ENCODE peak calls at places on chromosomes 16 and 17, in six cellular contexts. S is H9, N is neuronal stem cell, P is mesendoderm, E is IMR-90, X is H1. R is an unnamed sample. For H3K27me3, the result is how much of the 10 kb centered on the place peaks cover.

GRCh38 chr17:8122391-8122922 is 1.4 kb downstream of the HES7 start:
- DNase-seq in S (peak), N (no peak), P (peak), E (peak), X (no peak), R (peak)

GRCh38 chr16:84845496-84846002 is 25.8 kb downstream of the CRISPLD2 start:
- DNase-seq in S (peak), N (no peak), P (no peak), E (no peak), X (no peak), R (no peak)

GRCh38 chr17:44738214-44738906 is 20.4 kb upstream of the ADAM11 start:
- DNase-seq in S (no peak), N (no peak), P (no peak), E (peak), X (no peak), R (peak)

GRCh38 chr16:49557070-49557446 is 183.5 kb downstream of the C16orf78 start:
- DNase-seq in S (peak), N (peak), P (peak), E (no peak), X (peak), R (no peak)

GRCh38 chr17:27081002-27081638 is 212.8 kb upstream of the WSB1 start:
- DNase-seq in S (no peak), N (no peak), P (no peak), E (no peak), X (no peak), R (no peak)

GRCh38 chr16:28497861-28498599 is 3.6 kb downstream of the APOBR start:
- DNase-seq in S (no peak), N (no peak), P (no peak), E (no peak), X (no peak), R (no peak)

GRCh38 chr17:69358688-69359596 is 32.0 kb upstream of the ABCA5 start:
- DNase-seq in S (peak), N (peak), P (peak), E (no peak), X (peak), R (no peak)

GRCh38 chr16:13795131-13795530 is 124.8 kb upstream of the ERCC4 start:
- DNase-seq in S (no peak), N (no peak), P (no peak), E (no peak), X (no peak), R (no peak)

GRCh38 chr16:74169687-74170522 is 126.7 kb upstream of the PSMD7 start:
- DNase-seq in S (no peak), N (no peak), P (no peak), E (peak), X (no peak), R (peak)

GRCh38 chr17:9361572-9361955 is 214.1 kb downstream of the STX8 start:
- DNase-seq in S (no peak), N (no peak), P (no peak), E (no peak), X (no peak), R (no peak)

GRCh38 chr17:2800367-2800766 is 4.1 kb downstream of the RAP1GAP2 start:
- DNase-seq in S (no peak), N (no peak), P (no peak), E (no peak), X (no peak), R (no peak)

GRCh38 chr17:31702040-31702439 is 157.0 kb downstream of the COPRS start:
- DNase-seq in S (no peak), N (no peak), P (no peak), E (no peak), X (no peak), R (no peak)

GRCh38 chr16:12092347-12092882 is 115.9 kb downstream of the SNX29 start:
- DNase-seq in S (no peak), N (no peak), P (no peak), E (peak), X (no peak), R (peak)

GRCh38 chr17:82865274-82865673 is 25.5 kb upstream of the ZNF750 start:
- DNase-seq in S (no peak), N (no peak), P (no peak), E (no peak), X (no peak), R (no peak)

GRCh38 chr17:48542114-48542955 is 2.6 kb downstream of the HOXB2 start:
- DNase-seq in S (no peak), N (no peak), P (no peak), E (peak), X (no peak), R (peak)

GRCh38 chr17:81731271-81731670 is 19.2 kb downstream of the SLC25A10 start:
- DNase-seq in S (no peak), N (no peak), P (no peak), E (peak), X (no peak), R (peak)

GRCh38 chr17:49890077-49890821 is 42.4 kb upstream of the TAC4 start:
- DNase-seq in S (peak), N (no peak), P (peak), E (no peak), X (no peak), R (no peak)

GRCh38 chr17:8151641-8152111 is 528 bp downstream of the PER1 start:
- DNase-seq in S (peak), N (no peak), P (peak), E (peak), X (no peak), R (no peak)

GRCh38 chr17:4934173-4934979 is 2.3 kb downstream of the GP1BA start:
- DNase-seq in S (peak), N (no peak), P (peak), E (peak), X (no peak), R (peak)

GRCh38 chr16:7268182-7268581 is 64.5 kb upstream of the RBFOX1 start:
- DNase-seq in S (peak), N (peak), P (peak), E (no peak), X (peak), R (no peak)

DNA sequence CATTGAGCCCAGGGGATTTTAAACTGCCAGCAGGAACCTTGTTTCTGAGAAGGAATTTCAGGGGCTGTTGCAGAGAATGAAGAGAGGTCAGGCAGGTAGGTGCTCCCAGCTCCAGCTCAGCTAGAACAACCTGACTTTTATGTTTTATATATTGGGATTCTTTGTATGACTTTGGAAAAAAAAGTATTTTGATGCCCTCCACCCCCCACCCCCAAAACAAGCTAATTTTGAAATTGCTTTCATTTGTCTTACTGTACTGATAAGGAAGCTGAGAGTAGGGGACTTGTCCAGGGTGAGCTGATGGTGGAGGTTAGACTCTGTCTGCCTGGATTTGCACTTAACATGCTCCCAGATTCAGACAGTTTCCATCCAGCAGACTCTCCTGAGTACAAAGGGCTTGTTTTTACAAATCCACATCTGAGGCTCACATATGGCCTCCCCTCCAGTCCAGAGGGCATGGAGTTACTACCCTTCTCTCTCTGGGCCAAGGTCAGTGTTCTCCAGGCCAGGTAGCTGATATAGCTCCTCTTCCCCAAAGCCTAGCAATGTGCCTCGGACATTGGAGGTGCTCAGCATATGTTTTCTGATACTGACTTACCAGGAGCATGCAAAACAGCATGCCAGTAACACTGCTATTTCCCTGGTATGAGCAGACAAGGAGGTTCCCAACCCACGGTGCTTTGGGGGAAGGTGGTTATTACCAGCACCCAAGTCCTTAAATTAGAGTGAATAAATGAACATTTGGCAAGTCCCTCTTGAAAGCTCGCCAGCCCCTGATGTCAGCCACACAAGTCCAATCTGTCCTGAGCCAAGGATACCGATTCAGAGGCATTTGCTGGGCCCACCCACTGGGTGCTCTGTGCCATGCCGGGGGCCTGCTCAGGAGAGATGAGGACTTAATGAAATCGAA is 11.3 kb downstream of the STX1B start:
- DNase-seq in S (no peak), N (no peak), P (no peak), E (no peak), X (no peak), R (peak)
- H3K18ac ChIP-seq in S (no peak), N (no peak), P (no peak), E (peak), X (no peak), R (peak)

GRCh38 chr16:1539720-1540555 is 6.5 kb downstream of the TMEM204 start:
- DNase-seq in S (no peak), N (no peak), P (no peak), E (no peak), X (no peak), R (no peak)
- H2BK15ac ChIP-seq in S (no peak), N (no peak), P (no peak), E (no peak), X (no peak), R (no peak)

GRCh38 chr17:58643147-58643546 is 48.7 kb downstream of the TEX14 start:
- DNase-seq in S (no peak), N (no peak), P (no peak), E (peak), X (no peak), R (peak)

GRCh38 chr17:58648236-58648635 is 43.6 kb downstream of the TEX14 start:
- DNase-seq in S (no peak), N (no peak), P (no peak), E (no peak), X (no peak), R (no peak)
- H3K27me3 ChIP-seq in S (under half), N (under half), P (under half), E (under half), X (under half), R (under half)

GRCh38 chr17:78923660-78924453 is 1.3 kb downstream of the TIMP2 start:
- DNase-seq in S (peak), N (no peak), P (peak), E (no peak), X (no peak), R (no peak)

GRCh38 chr17:78925234-78925633 is at the start of gene TIMP2:
- DNase-seq in S (peak), N (peak), P (peak), E (peak), X (peak), R (peak)

GRCh38 chr17:78922876-78923498 is 2.2 kb downstream of the TIMP2 start:
- DNase-seq in S (peak), N (no peak), P (no peak), E (no peak), X (no peak), R (no peak)

GRCh38 chr17:78925662-78926555 is 722 bp upstream of the TIMP2 start:
- DNase-seq in S (peak), N (no peak), P (peak), E (peak), X (no peak), R (peak)

DNA sequence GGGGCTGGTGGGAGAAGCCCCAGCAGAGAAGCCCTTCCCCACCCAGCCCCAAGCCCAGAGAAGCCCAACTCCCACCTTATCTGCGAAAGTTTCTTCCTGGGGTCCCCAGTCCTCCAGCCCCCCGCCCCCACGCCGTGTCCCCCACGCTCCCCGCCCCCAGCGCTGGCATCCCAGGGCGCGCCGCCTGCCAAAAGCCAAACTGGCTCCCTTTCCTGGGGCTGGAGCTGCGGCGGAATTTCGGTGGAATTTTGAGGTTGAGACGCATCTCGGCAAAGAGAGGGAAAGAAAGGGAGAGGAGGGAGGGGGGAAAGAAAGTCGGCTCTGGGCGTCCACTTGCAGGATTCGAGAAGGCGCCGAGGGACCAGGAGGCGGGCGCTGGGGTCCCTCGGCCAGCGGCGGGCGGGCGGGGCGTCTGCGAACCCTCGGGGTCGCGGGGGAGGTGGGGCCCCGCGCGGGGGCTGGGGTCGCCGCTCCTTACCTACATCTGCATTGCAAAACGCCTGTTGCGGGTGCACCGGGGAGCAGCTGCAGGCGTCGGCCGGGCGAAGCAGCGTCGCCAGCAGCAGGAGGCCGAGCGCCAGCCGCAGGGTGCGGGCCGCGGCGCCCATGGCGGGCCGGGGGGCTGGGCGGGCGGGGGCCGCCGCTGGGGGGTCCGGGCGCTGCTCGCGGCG is 571 bp downstream of the TIMP2 start:
- DNase-seq in S (peak), N (no peak), P (peak), E (no peak), X (no peak), R (no peak)
- H3K18ac ChIP-seq in S (peak), N (peak), P (peak), E (no peak), X (peak), R (no peak)

GRCh38 chr16:66850115-66850815 is 6.1 kb downstream of the CA7 start:
- DNase-seq in S (no peak), N (no peak), P (no peak), E (no peak), X (no peak), R (no peak)
- H2BK15ac ChIP-seq in S (no peak), N (no peak), P (no peak), E (no peak), X (no peak), R (no peak)